ENCODE peak calls at places on chromosome 17, in eight cellular contexts. C is stimulated activated CD4-positive, alpha-beta T cell treated with anti-CD3 and anti-CD28 coated beads, Interleukin-4, amount 100 ng/mL, for 24 hours; T is tibial nerve; B is AG10803; P is BJ; R is left ventricle myocardium superior; Q is T-cell; L is NCI-H748 treated with DMSO at 0.1 percent for 48 hours. U is an unnamed sample.

GRCh38 chr17:16491703-16492612 is at the start of gene LRRC75A:
- DNase-seq in C (peak), T (no peak), B (peak), P (no peak), R (peak), Q (peak), L (peak), U (peak)

GRCh38 chr17:81927145-81927652 is 336 bp downstream of the MAFG start:
- DNase-seq in C (no peak), T (no peak), B (no peak), P (no peak), R (no peak), Q (no peak), L (no peak), U (peak)

GRCh38 chr17:63286254-63286653 is 159.9 kb downstream of the CYB561 start:
- DNase-seq in C (no peak), T (no peak), B (no peak), P (no peak), R (no peak), Q (no peak), L (no peak), U (no peak)

GRCh38 chr17:4433515-4434031 is at the start of gene SPNS3:
- DNase-seq in C (peak), T (no peak), B (no peak), P (no peak), R (no peak), Q (peak), L (no peak), U (no peak)

GRCh38 chr17:48644159-48644558 is 18.0 kb upstream of the HOXB9 start:
- DNase-seq in C (no peak), T (no peak), B (peak), P (no peak), R (no peak), Q (no peak), L (no peak), U (no peak)

GRCh38 chr17:62193297-62193696 is 128.2 kb upstream of the MED13 start:
- DNase-seq in C (no peak), T (no peak), B (no peak), P (no peak), R (no peak), Q (no peak), L (no peak), U (no peak)

GRCh38 chr17:73628642-73629552 is 15.3 kb downstream of the SDK2 start:
- DNase-seq in C (no peak), T (no peak), B (no peak), P (no peak), R (no peak), Q (no peak), L (no peak), U (no peak)

GRCh38 chr17:46756061-46756735 is 62.3 kb downstream of the WNT3 start:
- DNase-seq in C (no peak), T (no peak), B (no peak), P (no peak), R (no peak), Q (no peak), L (no peak), U (no peak)

GRCh38 chr17:78789663-78790181 is 7.6 kb upstream of the CYTH1 start:
- DNase-seq in C (no peak), T (peak), B (peak), P (peak), R (peak), Q (peak), L (no peak), U (peak)

GRCh38 chr17:77106874-77107358 is 33.9 kb upstream of the SEC14L1 start:
- DNase-seq in C (peak), T (no peak), B (no peak), P (no peak), R (no peak), Q (no peak), L (no peak), U (no peak)

GRCh38 chr17:62216847-62217246 is 151.8 kb upstream of the MED13 start:
- DNase-seq in C (no peak), T (no peak), B (no peak), P (no peak), R (no peak), Q (no peak), L (no peak), U (no peak)

GRCh38 chr17:63117431-63117830 is 151.4 kb downstream of the TANC2 start:
- DNase-seq in C (no peak), T (no peak), B (no peak), P (no peak), R (no peak), Q (no peak), L (no peak), U (no peak)

GRCh38 chr17:37310940-37311339 is 64.8 kb upstream of the C17orf78 start:
- DNase-seq in C (no peak), T (no peak), B (peak), P (peak), R (no peak), Q (no peak), L (no peak), U (no peak)

GRCh38 chr17:79737046-79737921 is 6.5 kb downstream of the ENPP7 start:
- DNase-seq in C (no peak), T (no peak), B (no peak), P (no peak), R (no peak), Q (no peak), L (no peak), U (no peak)

GRCh38 chr17:79991924-79992656 is 43.6 kb downstream of the TBC1D16 start:
- DNase-seq in C (no peak), T (no peak), B (no peak), P (no peak), R (peak), Q (no peak), L (peak), U (peak)

U was measured in DMS53.